ENCODE peak calls at places on chromosome 2, in four cellular contexts. W is H1, V is HepG2, F is K562. D is an unnamed sample.

GRCh38 chr2:26885651-26886329 is 37.9 kb downstream of the DPYSL5 start:
- DNase-seq in F (no peak), W (peak; percentile 11), V (no peak), D (no peak)

GRCh38 chr2:238553159-238553558 is 126.4 kb downstream of the ASB1 start:
- DNase-seq in W (no peak), V (no peak), F (no peak), D (no peak)

GRCh38 chr2:55087930-55088329 is 37.7 kb upstream of the RTN4 start:
- DNase-seq in F (no peak), W (no peak), V (no peak), D (no peak)

GRCh38 chr2:12556762-12557161 is 160.0 kb upstream of the TRIB2 start:
- DNase-seq in V (no peak), W (no peak), F (no peak), D (no peak)

GRCh38 chr2:12177052-12177994 is 430.9 kb downstream of the LPIN1 start:
- DNase-seq in W (no peak), V (peak; percentile 62), F (peak; percentile 89), D (peak; percentile 45)

GRCh38 chr2:207710814-207711740 is at the start of gene CCNYL1:
- DNase-seq in F (peak; percentile 98), W (peak; percentile 95), V (peak; percentile 99), D (peak; percentile 93)

GRCh38 chr2:229921101-229921891 is 513 bp downstream of the TRIP12 start:
- DNase-seq in W (peak; percentile 76), V (peak; percentile 80), F (peak; percentile 75), D (no peak)

GRCh38 chr2:12102679-12103078 is 356.2 kb downstream of the LPIN1 start:
- DNase-seq in V (no peak), F (no peak), W (no peak), D (no peak)

GRCh38 chr2:220078439-220078838 is 451.0 kb downstream of the SLC4A3 start:
- DNase-seq in F (no peak), V (no peak), W (no peak), D (no peak)

GRCh38 chr2:239132786-239133185 is 268.0 kb downstream of the HDAC4 start:
- DNase-seq in V (no peak), F (no peak), W (no peak), D (no peak)

GRCh38 chr2:106189764-106190468 is 4.2 kb downstream of the UXS1 start:
- DNase-seq in F (no peak), W (no peak), V (no peak), D (no peak)

GRCh38 chr2:238133499-238134392 is 4.7 kb upstream of the KLHL30 start:
- DNase-seq in F (no peak), V (peak; percentile 31), W (no peak), D (no peak)

GRCh38 chr2:53490659-53491058 is 276.9 kb upstream of the CHAC2 start:
- DNase-seq in W (no peak), V (no peak), F (no peak), D (no peak)

GRCh38 chr2:95052804-95053535 is 27.5 kb downstream of the MAL start:
- DNase-seq in V (no peak), F (no peak), W (no peak), D (no peak)

GRCh38 chr2:1140389-1141003 is 189.8 kb downstream of the SNTG2 start:
- DNase-seq in F (peak; percentile 88), V (peak; percentile 24), W (peak; percentile 93), D (no peak)

GRCh38 chr2:208256192-208256782 is 1.4 kb upstream of the IDH1 start:
- DNase-seq in V (peak; percentile 66), F (no peak), W (no peak), D (no peak)

GRCh38 chr2:1600191-1601063 is 143.9 kb downstream of the PXDN start:
- DNase-seq in W (no peak), F (no peak), V (no peak), D (no peak)

GRCh38 chr2:234880551-234881211 is 71.1 kb upstream of the SH3BP4 start:
- DNase-seq in F (no peak), W (no peak), V (peak; percentile 99), D (no peak)

GRCh38 chr2:145906356-145906755 is 1386.4 kb upstream of the ZEB2 start:
- DNase-seq in F (no peak), V (peak; percentile 44), W (no peak), D (no peak)

GRCh38 chr2:109257653-109258052 is 128.6 kb downstream of the SH3RF3 start:
- DNase-seq in V (no peak), W (no peak), F (no peak), D (no peak)

GRCh38 chr2:5720426-5720825 is 28.2 kb downstream of the SOX11 start:
- DNase-seq in V (no peak), F (no peak), W (no peak), D (no peak)

GRCh38 chr2:38174131-38174530 is 98.2 kb upstream of the CYP1B1 start:
- DNase-seq in F (no peak), W (no peak), V (no peak), D (no peak)

GRCh38 chr2:183117226-183117625 is 7.0 kb upstream of the NUP35 start:
- DNase-seq in F (no peak), W (no peak), V (peak; percentile 12), D (no peak)

GRCh38 chr2:208379192-208379591 is 27.4 kb upstream of the PTH2R start:
- DNase-seq in W (no peak), F (no peak), V (no peak), D (no peak)

GRCh38 chr2:56448999-56449431 is 265.2 kb downstream of the CCDC85A start:
- DNase-seq in W (no peak), V (peak; percentile 88), F (no peak), D (no peak)

GRCh38 chr2:145682536-145683157 is 1162.7 kb upstream of the ZEB2 start:
- DNase-seq in V (no peak), F (no peak), W (no peak), D (no peak)

GRCh38 chr2:73175663-73176204 is 26.6 kb upstream of the NOTO start:
- DNase-seq in W (peak; percentile 79), V (peak; percentile 53), F (peak; percentile 85), D (no peak)

GRCh38 chr2:28407976-28408690 is 15.5 kb downstream of the FOSL2 start:
- DNase-seq in V (peak; percentile 56), F (no peak), W (no peak), D (no peak)

GRCh38 chr2:17879137-17879912 is 858 bp downstream of the KCNS3 start:
- DNase-seq in V (no peak), F (peak; percentile 45), W (peak; percentile 83), D (no peak)

GRCh38 chr2:17876590-17876989 is 1.9 kb upstream of the KCNS3 start:
- DNase-seq in F (no peak), W (no peak), V (no peak), D (no peak)

GRCh38 chr2:17878222-17879136 is at the start of gene KCNS3:
- DNase-seq in W (peak; percentile 75), F (peak; percentile 93), V (no peak), D (no peak)

GRCh38 chr2:17879913-17880274 is 1.4 kb downstream of the KCNS3 start:
- DNase-seq in F (no peak), W (no peak), V (peak; percentile 13), D (no peak)

GRCh38 chr2:17877811-17878221 is 651 bp upstream of the KCNS3 start:
- DNase-seq in V (no peak), F (no peak), W (peak; percentile 58), D (no peak)
- TF ChIP-seq CBX5 in V (no peak), F (no peak), W (no peak), D (no peak)

GRCh38 chr2:240250150-240250984 is 109.9 kb upstream of the OTOS start:
- DNase-seq in F (peak; percentile 17), V (no peak), W (no peak), D (no peak)

GRCh38 chr2:240252191-240252871 is 111.9 kb upstream of the OTOS start:
- DNase-seq in V (no peak), F (no peak), W (no peak), D (no peak)

GRCh38 chr2:240249423-240250149 is 109.1 kb upstream of the OTOS start:
- DNase-seq in F (peak; percentile 50), V (peak; percentile 38), W (no peak), D (no peak)

GRCh38 chr2:240251848-240252190 is 111.4 kb upstream of the OTOS start:
- DNase-seq in W (no peak), V (no peak), F (no peak), D (no peak)

GRCh38 chr2:240250985-240251847 is 110.8 kb upstream of the OTOS start:
- DNase-seq in V (peak; percentile 94), F (peak; percentile 86), W (no peak), D (no peak)
- TF ChIP-seq SP1 in V (peak; percentile 79), F (peak; percentile 69), W (no peak), D (no peak)

GRCh38 chr2:16664809-16665745 is 557 bp downstream of the CYRIA start:
- DNase-seq in W (no peak), F (no peak), V (no peak), D (no peak)

GRCh38 chr2:16663121-16663905 is 2.3 kb downstream of the CYRIA start:
- DNase-seq in W (no peak), V (no peak), F (no peak), D (no peak)

GRCh38 chr2:16666453-16666801 is 793 bp upstream of the CYRIA start:
- DNase-seq in F (no peak), V (no peak), W (peak; percentile 57), D (no peak)

GRCh38 chr2:16664052-16664731 is 1.4 kb downstream of the CYRIA start:
- DNase-seq in F (no peak), V (no peak), W (no peak), D (no peak)

GRCh38 chr2:16665746-16666452 is at the start of gene CYRIA:
- DNase-seq in F (peak; percentile 87), V (no peak), W (peak; percentile 71), D (no peak)
- TF ChIP-seq CBX5 in F (no peak), V (no peak), W (no peak), D (no peak)

GRCh38 chr2:8619071-8619470 is 62.8 kb upstream of the ID2 start:
- DNase-seq in V (no peak), F (no peak), W (no peak), D (no peak)
- TF ChIP-seq SP1 in V (no peak), F (no peak), W (no peak), D (no peak)

DNA sequence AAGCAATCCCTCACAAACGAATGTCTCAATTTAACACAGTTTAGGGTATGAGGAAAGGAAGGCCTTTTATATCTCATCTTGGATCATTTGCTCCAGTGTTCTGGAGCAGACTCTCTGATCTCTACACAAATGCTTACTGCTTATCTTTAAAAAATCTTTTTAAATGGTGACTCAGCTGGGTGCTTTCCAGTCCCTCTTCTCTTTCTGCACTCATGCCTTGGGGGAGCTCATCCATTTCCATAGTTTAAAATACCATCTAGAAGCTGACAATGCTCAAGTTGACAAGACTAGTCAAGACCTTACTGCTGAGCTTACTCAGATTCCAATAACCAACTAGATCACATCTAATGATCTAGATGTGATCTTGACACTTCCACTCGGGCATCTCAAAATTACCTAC is 56.2 kb downstream of the ETAA1 start:
- DNase-seq in F (no peak), V (no peak), W (no peak), D (no peak)
- TF ChIP-seq CBX5 in F (no peak), V (no peak), W (no peak), D (no peak)

GRCh38 chr2:212968284-212969081 is 182.9 kb downstream of the IKZF2 start:
- DNase-seq in V (no peak), F (no peak), W (no peak), D (no peak)
- TF ChIP-seq SP1 in V (no peak), F (no peak), W (no peak), D (no peak)

DNA sequence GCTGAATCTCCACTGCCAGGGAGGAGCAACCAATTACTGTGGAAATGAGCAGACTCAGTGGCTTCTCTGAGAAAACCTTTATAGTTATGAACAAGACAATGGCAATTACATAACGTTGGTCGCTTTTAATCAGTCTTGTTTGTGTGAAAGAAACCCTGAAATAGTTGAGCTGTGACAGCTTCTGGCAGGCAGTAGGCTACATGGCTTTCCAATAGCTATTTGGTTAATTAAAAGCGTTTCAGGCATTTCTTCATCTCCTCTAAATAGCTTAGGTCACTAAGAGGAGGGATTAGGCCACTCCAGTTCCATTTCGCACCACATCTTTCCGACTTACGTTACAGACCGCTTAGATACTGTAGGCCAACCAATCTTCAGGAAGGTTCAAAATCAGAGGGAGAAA is 794.4 kb upstream of the ID2 start:
- DNase-seq in F (no peak), V (no peak), W (no peak), D (no peak)
- TF ChIP-seq CBX5 in F (no peak), V (no peak), W (no peak), D (no peak)